ENCODE peak calls at places on chromosome 13, in four cellular contexts. U, P, Y and D are unnamed samples.

GRCh38 chr13:51534075-51534817 is 50.0 kb upstream of the WDFY2 start:
- DNase-seq in U (no peak), P (no peak), Y (peak), D (no peak)

GRCh38 chr13:29402168-29402621 is 193.3 kb downstream of the SLC7A1 start:
- DNase-seq in U (peak), P (no peak), Y (no peak), D (peak)

GRCh38 chr13:37109080-37109678 is 3.7 kb upstream of the CSNK1A1L start:
- DNase-seq in U (peak), P (peak), Y (no peak), D (no peak)

GRCh38 chr13:92303428-92303827 is 905.0 kb downstream of the GPC5 start:
- DNase-seq in U (peak), P (no peak), Y (no peak), D (no peak)

GRCh38 chr13:50914848-50915247 is 5.3 kb downstream of the RNASEH2B start:
- DNase-seq in U (no peak), P (no peak), Y (no peak), D (no peak)

GRCh38 chr13:50025446-50025845 is 10.2 kb downstream of the KCNRG start:
- DNase-seq in U (no peak), P (no peak), Y (no peak), D (no peak)

GRCh38 chr13:107842562-107843180 is 372.7 kb downstream of the LIG4 start:
- DNase-seq in U (peak), P (no peak), Y (no peak), D (no peak)

GRCh38 chr13:42753697-42754096 is 27.7 kb upstream of the FAM216B start:
- DNase-seq in U (peak), P (no peak), Y (no peak), D (peak)

GRCh38 chr13:51874651-51875050 is 12.9 kb downstream of the CCDC70 start:
- DNase-seq in U (no peak), P (no peak), Y (no peak), D (peak)

GRCh38 chr13:41017153-41017552 is 2.0 kb downstream of the ELF1 start:
- DNase-seq in U (no peak), P (no peak), Y (no peak), D (no peak)

GRCh38 chr13:36261976-36262375 is 35.6 kb downstream of the CCDC169 start:
- DNase-seq in U (peak), P (no peak), Y (no peak), D (no peak)

GRCh38 chr13:101292711-101293110 is 123.6 kb downstream of the NALCN start:
- DNase-seq in U (no peak), P (no peak), Y (no peak), D (no peak)

GRCh38 chr13:99501952-99502310 is 659 bp downstream of the TM9SF2 start:
- DNase-seq in U (peak), P (no peak), Y (no peak), D (no peak)

GRCh38 chr13:47897411-47898050 is 103.5 kb downstream of the SUCLA2 start:
- DNase-seq in U (no peak), P (no peak), Y (no peak), D (no peak)

GRCh38 chr13:76792680-76793334 is 93.4 kb downstream of the KCTD12 start:
- DNase-seq in U (peak), P (peak), Y (no peak), D (peak)

GRCh38 chr13:77053192-77053591 is 26.2 kb upstream of the FBXL3 start:
- DNase-seq in U (no peak), P (no peak), Y (no peak), D (no peak)

GRCh38 chr13:36325912-36326311 is 20.3 kb downstream of the SPART start:
- DNase-seq in U (no peak), P (no peak), Y (no peak), D (no peak)

GRCh38 chr13:100088648-100089601 is at the start of gene PCCA:
- DNase-seq in U (peak), P (peak), Y (peak), D (peak)

GRCh38 chr13:106517151-106517847 is 18.2 kb downstream of the EFNB2 start:
- DNase-seq in U (no peak), P (no peak), Y (no peak), D (no peak)

GRCh38 chr13:107271226-107271625 is 703.3 kb upstream of the ARGLU1 start:
- DNase-seq in U (peak), P (no peak), Y (no peak), D (no peak)

GRCh38 chr13:72072223-72072622 is 205.2 kb upstream of the DACH1 start:
- DNase-seq in U (no peak), P (no peak), Y (no peak), D (no peak)

GRCh38 chr13:50365300-50365682 is 350.0 kb downstream of the KCNRG start:
- DNase-seq in U (no peak), P (no peak), Y (no peak), D (no peak)

GRCh38 chr13:63516124-63516523 is 2100.5 kb upstream of the PCDH20 start:
- DNase-seq in U (peak), P (no peak), Y (no peak), D (no peak)

GRCh38 chr13:112783946-112784500 is 94.2 kb downstream of the ATP11A start:
- DNase-seq in U (no peak), P (no peak), Y (peak), D (peak)

GRCh38 chr13:79481685-79482052 is 714 bp downstream of the NDFIP2 start:
- DNase-seq in U (no peak), P (no peak), Y (peak), D (no peak)